ENCODE peak calls at places on chromosomes 13 and 19, in ten cellular contexts. T is kidney epithelial cell; A is GM13977; B is anterior cingulate cortex; L is AG09309; S is fibroblast of lung; E is NCI-H2029; U is stimulated activated CD8-positive, alpha-beta memory T cell treated with anti-CD3 and anti-CD28 coated beads, Interleukin-4, amount 100 ng/mL, for 48 hours; F is thoracic aorta; J is NCI-H1092. O is an unnamed sample.

GRCh38 chr13:55155046-55155445 is 1985.7 kb upstream of the PRR20A start:
- DNase-seq in T (no peak), A (no peak), U (no peak), S (no peak), F (no peak), J (no peak), E (no peak), B (no peak), L (no peak), O (no peak)

GRCh38 chr13:107824636-107825035 is 390.7 kb downstream of the LIG4 start:
- DNase-seq in S (no peak), L (no peak), F (no peak), J (no peak), T (no peak), E (no peak), B (no peak), U (no peak), A (no peak), O (no peak)

GRCh38 chr19:56507446-56508281 is at the start of gene ZNF471:
- DNase-seq in J (peak), L (peak), U (peak), A (peak), B (peak), F (peak), T (peak), E (peak), S (peak), O (peak)

GRCh38 chr13:44158741-44159632 is 214.6 kb upstream of the SERP2 start:
- DNase-seq in E (no peak), S (no peak), B (no peak), A (no peak), T (no peak), L (no peak), F (no peak), J (no peak), U (no peak), O (no peak)

GRCh38 chr19:40283414-40284250 is 1.5 kb downstream of the AKT2 start:
- DNase-seq in S (peak), E (no peak), B (no peak), J (no peak), F (no peak), U (no peak), L (no peak), T (no peak), A (no peak), O (no peak)

GRCh38 chr19:43774103-43774939 is 6.5 kb downstream of the KCNN4 start:
- DNase-seq in T (no peak), J (no peak), F (no peak), L (no peak), B (peak), U (no peak), A (no peak), E (no peak), S (peak), O (no peak)

GRCh38 chr13:49171358-49171757 is 48.8 kb upstream of the MLNR start:
- DNase-seq in U (no peak), A (no peak), B (no peak), S (no peak), L (no peak), E (no peak), T (no peak), J (no peak), F (no peak), O (no peak)

GRCh38 chr19:46787331-46788100 is 878 bp downstream of the SLC1A5 start:
- DNase-seq in A (peak), S (peak), J (no peak), L (no peak), T (no peak), U (peak), E (peak), B (no peak), F (no peak), O (no peak)

GRCh38 chr13:32956595-32956933 is 59.7 kb upstream of the KL start:
- DNase-seq in B (no peak), E (no peak), A (no peak), L (no peak), T (no peak), S (no peak), J (no peak), U (no peak), F (no peak), O (no peak)

GRCh38 chr13:72403396-72404010 is 323.9 kb downstream of the MZT1 start:
- DNase-seq in J (no peak), E (no peak), L (no peak), A (no peak), T (no peak), F (no peak), B (no peak), S (no peak), U (no peak), O (no peak)

GRCh38 chr13:44219808-44220544 is 153.6 kb upstream of the SERP2 start:
- DNase-seq in E (no peak), T (no peak), L (peak), J (no peak), A (no peak), U (no peak), B (no peak), S (peak), F (no peak), O (no peak)

GRCh38 chr13:72125561-72125960 is 258.6 kb upstream of the DACH1 start:
- DNase-seq in L (no peak), T (no peak), F (no peak), S (no peak), A (no peak), E (no peak), B (no peak), J (no peak), U (no peak), O (no peak)

GRCh38 chr13:51045450-51045849 is 65.6 kb downstream of the C13orf42 start:
- DNase-seq in F (no peak), A (no peak), S (no peak), T (no peak), B (no peak), L (no peak), E (no peak), U (no peak), J (no peak), O (no peak)

O was measured in AG04449.